ENCODE peak calls at places on chromosomes 16 and 17, in seven cellular contexts. D is RPMI7951; J is esophagus muscularis mucosa; F is stimulated activated CD8-positive, alpha-beta memory T cell treated with anti-CD3 and anti-CD28 coated beads, Interleukin-4, amount 100 ng/mL, for 24 hours; X is RPMI8226; V is iPS DF 6.9; S is foreskin melanocyte. P is an unnamed sample.
A peak's percentile ranks its signal among the peaks of the same experiment; 100 is the strongest.

GRCh38 chr17:8150194-8151119 is 1.7 kb downstream of the PER1 start:
- DNase-seq in D (no peak), J (no peak), F (no peak), X (no peak), V (no peak), S (no peak), P (no peak)

GRCh38 chr17:63932721-63933120 is 590 bp upstream of the CD79B start:
- DNase-seq in D (no peak), J (no peak), F (no peak), X (no peak), V (no peak), S (no peak), P (no peak)

GRCh38 chr17:59366040-59366757 is 34.7 kb downstream of the YPEL2 start:
- DNase-seq in D (no peak), J (no peak), F (no peak), X (no peak), V (peak; percentile 57), S (no peak), P (peak; percentile 86)

GRCh38 chr17:75721463-75722011 is 278 bp downstream of the ITGB4 start:
- DNase-seq in D (no peak), J (no peak), F (no peak), X (no peak), V (no peak), S (no peak), P (no peak)

GRCh38 chr16:28292731-28293588 is 635 bp downstream of the SBK1 start:
- DNase-seq in D (no peak), J (no peak), F (no peak), X (no peak), V (no peak), S (no peak), P (no peak)

GRCh38 chr17:61410100-61410551 is 10.5 kb downstream of the TBX2 start:
- DNase-seq in D (no peak), J (no peak), F (no peak), X (no peak), V (no peak), S (no peak), P (no peak)

GRCh38 chr16:67183627-67184452 is at the start of gene MATCAP1:
- DNase-seq in D (peak; percentile 98), J (peak; percentile 99), F (peak; percentile 86), X (peak; percentile 99), V (no peak), S (peak; percentile 95), P (peak; percentile 94)

GRCh38 chr16:68857479-68857878 is 14.1 kb downstream of the TANGO6 start:
- DNase-seq in D (no peak), J (no peak), F (no peak), X (no peak), V (no peak), S (no peak), P (no peak)

GRCh38 chr16:85416267-85417109 is 196.6 kb upstream of the GSE1 start:
- DNase-seq in D (no peak), J (no peak), F (peak; percentile 70), X (peak; percentile 63), V (no peak), S (no peak), P (no peak)

GRCh38 chr16:54203384-54203783 is 83.2 kb downstream of the IRX3 start:
- DNase-seq in D (no peak), J (no peak), F (no peak), X (no peak), V (no peak), S (no peak), P (no peak)

GRCh38 chr16:10668322-10669045 is 26.2 kb downstream of the TEKT5 start:
- DNase-seq in D (peak; percentile 16), J (no peak), F (no peak), X (peak; percentile 27), V (peak; percentile 31), S (peak; percentile 9), P (no peak)

GRCh38 chr17:83005639-83006038 is 73.8 kb upstream of the METRNL start:
- DNase-seq in D (no peak), J (peak; percentile 42), F (no peak), X (no peak), V (no peak), S (no peak), P (no peak)

GRCh38 chr17:18988546-18989173 is 15.9 kb downstream of the FAM83G start:
- DNase-seq in D (no peak), J (no peak), F (no peak), X (no peak), V (no peak), S (no peak), P (no peak)

GRCh38 chr16:31484491-31485171 is 1.7 kb downstream of the SLC5A2 start:
- DNase-seq in D (no peak), J (no peak), F (no peak), X (no peak), V (no peak), S (no peak), P (no peak)

GRCh38 chr17:38528101-38528500 is 77.7 kb downstream of the SRCIN1 start:
- DNase-seq in D (peak; percentile 11), J (no peak), F (no peak), X (no peak), V (no peak), S (no peak), P (no peak)

GRCh38 chr16:86517033-86517432 is 6.7 kb downstream of the FOXF1 start:
- DNase-seq in D (no peak), J (no peak), F (no peak), X (no peak), V (no peak), S (no peak), P (no peak)

GRCh38 chr17:8164815-8165131 is 2.0 kb upstream of the VAMP2 start:
- DNase-seq in D (no peak), J (no peak), F (no peak), X (no peak), V (no peak), S (no peak), P (no peak)

GRCh38 chr17:63834431-63835166 is 7.1 kb upstream of the FTSJ3 start:
- DNase-seq in D (peak; percentile 73), J (no peak), F (peak; percentile 44), X (peak; percentile 89), V (peak; percentile 58), S (peak; percentile 59), P (peak; percentile 47)

P was measured in iPS DF 19.7.